ENCODE peak calls at places on chromosomes 11 and 22, in four cellular contexts. P, E, F and A are unnamed samples.

GRCh38 chr22:20116376-20116950 is 559 bp downstream of the RANBP1 start:
- DNase-seq in P (no peak), F (no peak), E (no peak), A (no peak)

GRCh38 chr11:59776210-59777066 is 21.3 kb downstream of the STX3 start:
- DNase-seq in F (no peak), P (peak; percentile 58), E (peak; percentile 95), A (peak; percentile 81)

GRCh38 chr11:112610996-112611795 is 350.0 kb upstream of the NCAM1 start:
- DNase-seq in F (no peak), E (no peak), P (no peak), A (no peak)

GRCh38 chr11:2447253-2447950 is 2.6 kb downstream of the KCNQ1 start:
- DNase-seq in P (no peak), F (no peak), E (no peak), A (no peak)

GRCh38 chr11:12691473-12691872 is 17.3 kb downstream of the TEAD1 start:
- DNase-seq in F (no peak), E (no peak), P (no peak), A (no peak)

GRCh38 chr11:3134218-3134621 is 30.9 kb downstream of the OSBPL5 start:
- DNase-seq in E (no peak), P (no peak), F (no peak), A (no peak)

GRCh38 chr11:78187366-78188011 is 937 bp downstream of the KCTD21 start:
- DNase-seq in E (no peak), P (no peak), F (no peak), A (no peak)

GRCh38 chr11:105100206-105100605 is 39.4 kb downstream of the CARD18 start:
- DNase-seq in E (no peak), P (no peak), F (no peak), A (no peak)

GRCh38 chr11:40306938-40307548 is 1152.4 kb downstream of the LRRC4C start:
- DNase-seq in P (no peak), E (peak; percentile 20), F (peak; percentile 6), A (peak; percentile 41)

GRCh38 chr11:109940816-109941215 is 152.4 kb upstream of the ZC3H12C start:
- DNase-seq in E (peak; percentile 38), F (no peak), P (peak; percentile 3), A (peak; percentile 2)

GRCh38 chr11:61327669-61328071 is 5.2 kb downstream of the DDB1 start:
- DNase-seq in P (no peak), E (no peak), F (no peak), A (no peak)

GRCh38 chr11:1160231-1161101 is 2.7 kb downstream of the MUC5AC start:
- DNase-seq in P (no peak), F (no peak), E (no peak), A (no peak)